ENCODE peak calls at places on chromosomes 2 and 18, in seven cellular contexts. A, N, Y, T, O, B and D are unnamed samples.

GRCh38 chr2:207337234-207338219 is 171.8 kb upstream of the KLF7 start:
- DNase-seq in A (peak; percentile 33), T (no peak), B (no peak), N (peak; percentile 36), O (no peak), Y (no peak), D (no peak)

GRCh38 chr18:75213610-75214009 is 3.0 kb downstream of the TSHZ1 start:
- DNase-seq in O (no peak), N (no peak), A (peak; percentile 22), B (no peak), T (no peak), Y (no peak), D (no peak)

GRCh38 chr18:42030586-42031182 is 75.7 kb downstream of the PIK3C3 start:
- DNase-seq in A (peak; percentile 41), N (peak; percentile 34), Y (no peak), O (no peak), T (no peak), B (no peak), D (peak; percentile 53)

GRCh38 chr2:231359484-231359883 is 36.0 kb upstream of the B3GNT7 start:
- DNase-seq in N (no peak), O (peak; percentile 22), B (no peak), A (no peak), Y (no peak), T (peak; percentile 59), D (no peak)

GRCh38 chr18:23541349-23542093 is 38.2 kb downstream of the RMC1 start:
- DNase-seq in Y (no peak), B (no peak), O (no peak), N (no peak), T (no peak), A (peak; percentile 48), D (no peak)

GRCh38 chr18:3209859-3210569 is 9.8 kb downstream of the MYOM1 start:
- DNase-seq in A (no peak), O (no peak), T (no peak), B (no peak), Y (no peak), N (no peak), D (no peak)

GRCh38 chr18:25299426-25299825 is 52.5 kb downstream of the ZNF521 start:
- DNase-seq in Y (no peak), T (no peak), B (no peak), O (no peak), N (no peak), A (peak; percentile 68), D (no peak)

GRCh38 chr2:107091163-107091864 is 205.3 kb upstream of the ST6GAL2 start:
- DNase-seq in B (no peak), N (no peak), A (peak; percentile 36), Y (no peak), T (no peak), O (no peak), D (no peak)

GRCh38 chr2:23859983-23860382 is 66.9 kb downstream of the ATAD2B start:
- DNase-seq in N (no peak), T (no peak), Y (no peak), O (no peak), B (no peak), A (peak; percentile 5), D (no peak)

GRCh38 chr18:59222341-59222740 is 2.4 kb downstream of the GRP start:
- DNase-seq in A (no peak), T (no peak), B (no peak), N (no peak), Y (no peak), O (no peak), D (no peak)

GRCh38 chr18:59218018-59218417 is 1.9 kb upstream of the GRP start:
- DNase-seq in A (no peak), B (no peak), T (no peak), N (no peak), Y (no peak), O (no peak), D (no peak)

GRCh38 chr18:59219672-59220163 is at the start of gene GRP:
- DNase-seq in T (no peak), B (no peak), O (no peak), A (no peak), N (no peak), Y (no peak), D (no peak)

GRCh38 chr18:59220784-59221765 is 1.1 kb downstream of the GRP start:
- DNase-seq in Y (no peak), B (no peak), O (no peak), N (no peak), T (peak; percentile 65), A (no peak), D (no peak)

DNA sequence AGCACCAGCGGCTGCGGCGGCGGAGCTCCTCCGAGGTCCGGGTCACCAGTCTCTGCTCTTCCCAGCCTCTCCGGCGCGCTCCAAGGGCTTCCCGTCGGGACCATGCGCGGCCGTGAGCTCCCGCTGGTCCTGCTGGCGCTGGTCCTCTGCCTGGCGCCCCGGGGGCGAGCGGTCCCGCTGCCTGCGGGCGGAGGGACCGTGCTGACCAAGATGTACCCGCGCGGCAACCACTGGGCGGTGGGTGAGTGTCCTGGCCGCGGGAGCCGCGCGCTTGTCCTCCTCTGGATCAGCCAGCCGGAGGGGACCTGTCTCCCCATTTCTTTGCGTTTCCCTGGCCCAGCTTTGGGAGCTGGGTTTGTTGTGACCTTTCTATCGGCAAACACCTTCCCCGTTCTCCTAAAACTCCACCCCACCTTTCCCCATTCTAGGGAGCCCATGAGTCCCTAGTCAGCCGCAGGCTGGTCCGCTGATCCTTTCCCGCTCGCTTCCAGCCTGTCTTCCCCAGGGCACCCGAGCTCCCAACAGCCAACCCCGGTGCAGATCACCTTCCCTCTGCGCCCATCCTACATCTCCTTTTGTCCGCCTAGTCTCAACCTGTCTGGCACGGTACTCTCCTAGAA is 316 bp downstream of the GRP start:
- DNase-seq in N (no peak), Y (no peak), T (no peak), O (no peak), A (no peak), B (no peak), D (no peak)
- H3K4me1 ChIP-seq in N (peaks cover 14% of the 10 kb centered on the region), Y (no peaks in the 10 kb centered on the region), T (no peaks in the 10 kb centered on the region), O (no peaks in the 10 kb centered on the region), A (peaks cover 5% of the 10 kb centered on the region), B (peaks cover 2% of the 10 kb centered on the region), D (no peaks in the 10 kb centered on the region)

GRCh38 chr18:55475916-55476315 is 112.1 kb downstream of the TCF4 start:
- DNase-seq in N (no peak), Y (no peak), T (no peak), B (no peak), O (no peak), A (no peak), D (no peak)
- H3K4me1 ChIP-seq in N (peaks cover 10% of the 10 kb centered on the region), Y (no peaks in the 10 kb centered on the region), T (no peaks in the 10 kb centered on the region), B (no peaks in the 10 kb centered on the region), O (peaks cover 2% of the 10 kb centered on the region), A (peaks cover 9% of the 10 kb centered on the region), D (peaks cover 5% of the 10 kb centered on the region)

GRCh38 chr2:99809259-99809900 is 319.6 kb upstream of the REV1 start:
- DNase-seq in N (no peak), O (no peak), B (no peak), Y (no peak), T (no peak), A (no peak), D (no peak)
- H3K4me1 ChIP-seq in N (peaks cover 4% of the 10 kb centered on the region), O (no peaks in the 10 kb centered on the region), B (no peaks in the 10 kb centered on the region), Y (no peaks in the 10 kb centered on the region), T (peaks cover 2% of the 10 kb centered on the region), A (no peaks in the 10 kb centered on the region), D (no peaks in the 10 kb centered on the region)

DNA sequence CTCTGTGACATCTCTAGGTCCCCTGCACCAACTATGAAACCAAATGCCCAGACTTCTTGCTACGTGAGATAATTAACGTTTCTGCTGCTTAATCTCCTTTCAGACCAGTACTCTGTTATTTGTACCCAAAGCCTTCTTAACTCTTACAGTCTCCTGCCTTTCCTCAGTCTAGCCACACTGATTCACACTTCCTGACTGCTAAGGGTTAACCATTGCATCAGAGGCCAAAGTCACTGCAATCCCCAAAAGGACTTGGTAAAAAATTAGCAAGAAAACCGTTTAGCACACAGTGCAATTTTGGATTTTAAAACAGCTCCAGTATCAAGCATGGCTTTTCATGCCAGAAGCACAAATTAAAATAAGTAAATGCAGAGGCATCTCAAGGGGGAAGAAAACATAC is 98.0 kb downstream of the STK39 start:
- DNase-seq in Y (no peak), A (peak; percentile 62), B (no peak), N (no peak), T (no peak), O (no peak), D (no peak)
- H3K4me1 ChIP-seq in Y (no peaks in the 10 kb centered on the region), A (peaks cover 31% of the 10 kb centered on the region), B (no peaks in the 10 kb centered on the region), N (no peaks in the 10 kb centered on the region), T (no peaks in the 10 kb centered on the region), O (peaks cover 6% of the 10 kb centered on the region), D (peaks cover 7% of the 10 kb centered on the region)

DNA sequence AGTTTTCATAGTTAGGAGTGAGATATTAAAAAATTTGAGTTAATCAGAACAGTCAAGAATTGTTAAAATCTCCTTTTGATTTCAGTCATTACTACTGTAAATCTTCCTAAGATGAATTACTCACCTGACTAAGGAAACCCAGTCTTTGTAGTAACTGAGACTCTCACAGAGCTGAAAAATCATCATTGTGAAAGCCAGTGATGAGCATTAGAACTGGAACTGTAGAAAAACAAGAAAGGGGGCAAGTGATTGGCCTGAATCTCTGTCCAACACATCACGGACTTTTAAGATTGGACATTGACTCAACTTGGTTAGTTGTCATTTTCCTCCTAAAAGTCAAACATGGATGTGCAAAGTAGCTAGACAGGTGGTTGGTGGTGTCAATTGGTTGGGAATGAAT is 21.9 kb downstream of the SETBP1 start:
- DNase-seq in B (no peak), N (no peak), Y (no peak), O (no peak), T (no peak), A (no peak), D (no peak)
- H3K4me1 ChIP-seq in B (peaks cover 3% of the 10 kb centered on the region), N (peaks cover 9% of the 10 kb centered on the region), Y (peaks cover 8% of the 10 kb centered on the region), O (peaks cover 28% of the 10 kb centered on the region), T (no peaks in the 10 kb centered on the region), A (peaks cover 19% of the 10 kb centered on the region), D (no peaks in the 10 kb centered on the region)

GRCh38 chr2:159086874-159087273 is 118.4 kb downstream of the TANC1 start:
- DNase-seq in Y (no peak), N (no peak), B (no peak), T (no peak), O (no peak), A (no peak), D (no peak)

GRCh38 chr2:159090514-159091201 is 122.2 kb downstream of the TANC1 start:
- DNase-seq in B (no peak), O (peak; percentile 84), A (peak; percentile 54), N (no peak), Y (no peak), T (no peak), D (no peak)

GRCh38 chr2:159089543-159089942 is 121.1 kb downstream of the TANC1 start:
- DNase-seq in B (no peak), O (no peak), T (no peak), Y (no peak), A (no peak), N (no peak), D (no peak)

GRCh38 chr2:159091381-159091780 is 122.9 kb downstream of the TANC1 start:
- DNase-seq in O (no peak), T (no peak), Y (no peak), A (peak; percentile 83), N (no peak), B (no peak), D (no peak)

DNA sequence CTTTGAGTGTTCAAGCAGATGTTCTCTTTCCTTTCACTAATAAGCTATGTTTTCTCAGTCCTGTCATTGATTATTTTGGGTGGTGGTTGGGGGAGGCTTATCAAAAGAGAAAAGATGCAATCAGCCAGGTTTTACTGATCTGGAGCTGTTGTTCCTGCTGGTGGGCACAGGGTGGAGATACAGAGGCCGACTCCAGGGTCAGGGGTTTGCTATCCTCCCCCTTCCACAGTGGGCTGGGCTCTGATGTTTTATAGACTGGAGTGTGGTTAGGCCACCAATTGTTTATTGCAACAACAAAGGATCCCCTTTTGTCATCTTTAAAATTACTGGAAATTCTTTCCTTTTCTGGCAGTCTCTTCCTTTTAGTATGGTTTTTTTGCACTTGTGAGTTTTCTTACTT is 120.5 kb downstream of the TANC1 start:
- DNase-seq in T (no peak), A (no peak), B (no peak), O (no peak), N (no peak), Y (no peak), D (peak; percentile 66)
- H3K4me1 ChIP-seq in T (peaks cover 2% of the 10 kb centered on the region), A (peaks cover 45% of the 10 kb centered on the region), B (no peaks in the 10 kb centered on the region), O (peaks cover 25% of the 10 kb centered on the region), N (peaks cover 39% of the 10 kb centered on the region), Y (peaks cover 77% of the 10 kb centered on the region), D (peaks cover 35% of the 10 kb centered on the region)